ENCODE peak calls at places on chromosomes 4 and X, in seven cellular contexts. One of them, this sample, is unnamed.

GRCh38 chr4:20456416-20456815 is 204.7 kb downstream of the SLIT2 start:
- DNase-seq in vagina: no peak
- DNase-seq in GM23338: peak; percentile 8
- DNase-seq in prostate gland: no peak
- DNase-seq in HL-60: no peak
- DNase-seq in suprapubic skin: no peak
- DNase-seq in transverse colon: no peak
- DNase-seq in this sample: no peak

GRCh38 chrX:154351183-154352011 is 23.0 kb downstream of the FLNA start:
- DNase-seq in vagina: no peak
- DNase-seq in GM23338: no peak
- DNase-seq in prostate gland: no peak
- DNase-seq in HL-60: peak; percentile 24
- DNase-seq in suprapubic skin: no peak
- DNase-seq in transverse colon: peak; percentile 71
- DNase-seq in this sample: no peak

GRCh38 chr4:84920591-84920990 is 45.9 kb downstream of the WDFY3 start:
- DNase-seq in vagina: no peak
- DNase-seq in GM23338: no peak
- DNase-seq in prostate gland: no peak
- DNase-seq in HL-60: peak; percentile 26
- DNase-seq in suprapubic skin: no peak
- DNase-seq in transverse colon: no peak
- DNase-seq in this sample: no peak

GRCh38 chrX:22021721-22022120 is 10.4 kb upstream of the PHEX start:
- DNase-seq in vagina: no peak
- DNase-seq in GM23338: no peak
- DNase-seq in prostate gland: no peak
- DNase-seq in HL-60: no peak
- DNase-seq in suprapubic skin: no peak
- DNase-seq in transverse colon: no peak
- DNase-seq in this sample: no peak

GRCh38 chr4:61200991-61201526 is 933 bp downstream of the ADGRL3 start:
- DNase-seq in vagina: no peak
- DNase-seq in GM23338: peak; percentile 74
- DNase-seq in prostate gland: no peak
- DNase-seq in HL-60: peak; percentile 12
- DNase-seq in suprapubic skin: no peak
- DNase-seq in transverse colon: no peak
- DNase-seq in this sample: no peak

GRCh38 chr4:6771229-6771671 is 11.3 kb upstream of the KIAA0232 start:
- DNase-seq in vagina: no peak
- DNase-seq in GM23338: no peak
- DNase-seq in prostate gland: no peak
- DNase-seq in HL-60: no peak
- DNase-seq in suprapubic skin: peak; percentile 73
- DNase-seq in transverse colon: no peak
- DNase-seq in this sample: no peak

GRCh38 chr4:188854451-188854850 is 715.2 kb downstream of the TRIML1 start:
- DNase-seq in vagina: no peak
- DNase-seq in GM23338: no peak
- DNase-seq in prostate gland: no peak
- DNase-seq in HL-60: no peak
- DNase-seq in suprapubic skin: no peak
- DNase-seq in transverse colon: no peak
- DNase-seq in this sample: no peak

GRCh38 chr4:65646136-65646535 is 24.2 kb downstream of the EPHA5 start:
- DNase-seq in vagina: no peak
- DNase-seq in GM23338: no peak
- DNase-seq in prostate gland: no peak
- DNase-seq in HL-60: no peak
- DNase-seq in suprapubic skin: no peak
- DNase-seq in transverse colon: no peak
- DNase-seq in this sample: no peak

GRCh38 chr4:153211986-153212720 is 7.9 kb downstream of the TRIM2 start:
- DNase-seq in vagina: no peak
- DNase-seq in GM23338: no peak
- DNase-seq in prostate gland: no peak
- DNase-seq in HL-60: no peak
- DNase-seq in suprapubic skin: no peak
- DNase-seq in transverse colon: no peak
- DNase-seq in this sample: no peak

GRCh38 chr4:188719794-188720193 is 580.6 kb downstream of the TRIML1 start:
- DNase-seq in vagina: no peak
- DNase-seq in GM23338: peak; percentile 7
- DNase-seq in prostate gland: no peak
- DNase-seq in HL-60: no peak
- DNase-seq in suprapubic skin: no peak
- DNase-seq in transverse colon: no peak
- DNase-seq in this sample: no peak

GRCh38 chr4:99915449-99915848 is 21.2 kb upstream of the LAMTOR3 start:
- DNase-seq in vagina: no peak
- DNase-seq in GM23338: no peak
- DNase-seq in prostate gland: no peak
- DNase-seq in HL-60: no peak
- DNase-seq in suprapubic skin: no peak
- DNase-seq in transverse colon: no peak
- DNase-seq in this sample: no peak

GRCh38 chr4:6999172-7000086 is 43.7 kb upstream of the TADA2B start:
- DNase-seq in vagina: no peak
- DNase-seq in GM23338: no peak
- DNase-seq in prostate gland: no peak
- DNase-seq in HL-60: peak; percentile 73
- DNase-seq in suprapubic skin: no peak
- DNase-seq in transverse colon: no peak
- DNase-seq in this sample: no peak

GRCh38 chr4:78477276-78477675 is 74.3 kb upstream of the ANXA3 start:
- DNase-seq in vagina: no peak
- DNase-seq in GM23338: no peak
- DNase-seq in prostate gland: no peak
- DNase-seq in HL-60: no peak
- DNase-seq in suprapubic skin: no peak
- DNase-seq in transverse colon: no peak
- DNase-seq in this sample: no peak

GRCh38 chr4:87529187-87529586 is at the start of gene SPARCL1:
- DNase-seq in vagina: no peak
- DNase-seq in GM23338: peak; percentile 23
- DNase-seq in prostate gland: peak; percentile 29
- DNase-seq in HL-60: no peak
- DNase-seq in suprapubic skin: no peak
- DNase-seq in transverse colon: peak; percentile 10
- DNase-seq in this sample: no peak

GRCh38 chr4:88866862-88867550 is 169.4 kb upstream of the NAP1L5 start:
- DNase-seq in vagina: no peak
- DNase-seq in GM23338: no peak
- DNase-seq in prostate gland: no peak
- DNase-seq in HL-60: no peak
- DNase-seq in suprapubic skin: no peak
- DNase-seq in transverse colon: no peak
- DNase-seq in this sample: no peak

GRCh38 chr4:74661427-74662171 is 132.7 kb downstream of the BTC start:
- DNase-seq in vagina: no peak
- DNase-seq in GM23338: no peak
- DNase-seq in prostate gland: no peak
- DNase-seq in HL-60: no peak
- DNase-seq in suprapubic skin: no peak
- DNase-seq in transverse colon: no peak
- DNase-seq in this sample: no peak

GRCh38 chrX:31130457-31131215 is 58.8 kb upstream of the FTHL17 start:
- DNase-seq in vagina: no peak
- DNase-seq in GM23338: no peak
- DNase-seq in prostate gland: no peak
- DNase-seq in HL-60: no peak
- DNase-seq in suprapubic skin: no peak
- DNase-seq in transverse colon: no peak
- DNase-seq in this sample: no peak

GRCh38 chrX:31127716-31128115 is 55.9 kb upstream of the FTHL17 start:
- DNase-seq in vagina: no peak
- DNase-seq in GM23338: no peak
- DNase-seq in prostate gland: no peak
- DNase-seq in HL-60: no peak
- DNase-seq in suprapubic skin: no peak
- DNase-seq in transverse colon: no peak
- DNase-seq in this sample: no peak

GRCh38 chrX:31136144-31136572 is 64.3 kb upstream of the FTHL17 start:
- DNase-seq in vagina: no peak
- DNase-seq in GM23338: no peak
- DNase-seq in prostate gland: no peak
- DNase-seq in HL-60: no peak
- DNase-seq in suprapubic skin: no peak
- DNase-seq in transverse colon: no peak
- DNase-seq in this sample: no peak

GRCh38 chrX:31128849-31129248 is 57.0 kb upstream of the FTHL17 start:
- DNase-seq in vagina: no peak
- DNase-seq in GM23338: no peak
- DNase-seq in prostate gland: no peak
- DNase-seq in HL-60: no peak
- DNase-seq in suprapubic skin: no peak
- DNase-seq in transverse colon: no peak
- DNase-seq in this sample: no peak

DNA sequence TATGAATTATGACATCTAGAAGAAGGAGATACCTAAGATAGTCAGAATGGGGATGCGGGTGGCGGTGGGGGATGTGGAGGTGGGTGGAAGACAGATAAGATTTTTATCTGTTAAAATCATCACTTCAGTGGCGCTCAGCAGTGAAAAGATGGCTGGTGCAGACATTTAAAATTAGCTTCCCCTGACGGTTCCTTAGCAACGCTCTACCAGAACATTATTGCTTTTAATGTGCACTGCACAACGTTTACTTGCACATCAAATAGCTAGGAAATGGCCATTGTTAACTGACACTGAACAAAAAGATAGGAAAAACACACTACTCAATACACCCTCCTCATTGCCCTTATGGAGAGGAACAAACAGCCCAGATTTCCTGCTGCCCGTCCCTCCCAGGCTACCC is 61.0 kb upstream of the FTHL17 start:
- DNase-seq in vagina: no peak
- DNase-seq in GM23338: no peak
- DNase-seq in prostate gland: no peak
- DNase-seq in HL-60: no peak
- DNase-seq in suprapubic skin: no peak
- DNase-seq in transverse colon: no peak
- DNase-seq in this sample: no peak
- TF ChIP-seq CTCF in vagina: no peak
- TF ChIP-seq CTCF in GM23338: no peak
- TF ChIP-seq CTCF in prostate gland: no peak
- TF ChIP-seq CTCF in HL-60: no peak
- TF ChIP-seq CTCF in suprapubic skin: no peak
- TF ChIP-seq CTCF in transverse colon: no peak
- TF ChIP-seq CTCF in this sample: no peak

GRCh38 chr4:38078590-38079381 is 118.6 kb downstream of the PTTG2 start:
- DNase-seq in vagina: no peak
- DNase-seq in GM23338: no peak
- DNase-seq in prostate gland: no peak
- DNase-seq in HL-60: no peak
- DNase-seq in suprapubic skin: no peak
- DNase-seq in transverse colon: peak; percentile 63
- DNase-seq in this sample: no peak
- TF ChIP-seq POLR2AphosphoS5 in vagina: no peak
- TF ChIP-seq POLR2AphosphoS5 in GM23338: no peak
- TF ChIP-seq POLR2AphosphoS5 in prostate gland: peak; percentile 11
- TF ChIP-seq POLR2AphosphoS5 in HL-60: no peak
- TF ChIP-seq POLR2AphosphoS5 in suprapubic skin: no peak
- TF ChIP-seq POLR2AphosphoS5 in transverse colon: no peak
- TF ChIP-seq POLR2AphosphoS5 in this sample: no peak

DNA sequence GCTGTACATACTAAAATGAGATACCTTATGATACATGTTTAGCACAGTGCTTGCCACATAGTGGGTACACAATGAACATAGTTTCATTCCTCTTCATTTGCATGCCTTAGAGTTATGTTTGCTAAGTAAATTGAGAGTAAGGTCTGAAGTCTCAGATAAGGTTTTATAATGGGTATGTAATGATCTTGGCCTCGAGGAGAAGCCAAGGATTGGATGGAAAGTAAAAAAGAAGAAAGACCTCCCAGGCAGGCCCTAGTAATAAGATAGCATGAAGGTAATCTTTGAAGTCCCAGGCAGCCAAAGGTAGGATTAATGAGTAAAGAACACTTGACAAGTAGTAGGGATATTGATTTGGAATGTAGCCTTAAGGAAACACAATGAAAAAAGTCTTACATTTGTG is 55.8 kb upstream of the TSPAN7 start:
- DNase-seq in vagina: no peak
- DNase-seq in GM23338: no peak
- DNase-seq in prostate gland: no peak
- DNase-seq in HL-60: no peak
- DNase-seq in suprapubic skin: no peak
- DNase-seq in transverse colon: no peak
- DNase-seq in this sample: no peak
- TF ChIP-seq CTCF in vagina: no peak
- TF ChIP-seq CTCF in GM23338: no peak
- TF ChIP-seq CTCF in prostate gland: no peak
- TF ChIP-seq CTCF in HL-60: no peak
- TF ChIP-seq CTCF in suprapubic skin: no peak
- TF ChIP-seq CTCF in transverse colon: no peak
- TF ChIP-seq CTCF in this sample: no peak

DNA sequence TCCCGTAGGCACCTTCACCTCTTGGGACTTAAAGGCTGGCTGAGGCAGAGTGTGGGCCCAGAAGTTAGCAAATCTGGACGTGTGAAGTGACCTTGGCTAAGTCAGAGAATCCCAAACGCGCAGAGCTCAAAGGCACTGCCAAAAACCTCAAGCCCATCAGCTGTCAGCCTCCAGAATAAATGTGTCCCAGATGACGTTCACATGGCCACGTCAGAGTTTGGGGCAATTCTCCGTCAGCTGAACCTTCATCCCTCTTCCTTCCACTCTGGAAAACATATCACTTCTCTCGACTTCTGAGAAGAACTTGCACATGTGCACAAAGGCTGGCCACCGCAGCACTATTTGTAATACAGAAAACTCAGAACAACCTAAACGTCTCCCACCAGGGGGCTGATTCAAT is 35.7 kb upstream of the APLN start:
- DNase-seq in vagina: no peak
- DNase-seq in GM23338: no peak
- DNase-seq in prostate gland: no peak
- DNase-seq in HL-60: no peak
- DNase-seq in suprapubic skin: no peak
- DNase-seq in transverse colon: no peak
- DNase-seq in this sample: no peak
- TF ChIP-seq POLR2AphosphoS5 in vagina: no peak
- TF ChIP-seq POLR2AphosphoS5 in GM23338: no peak
- TF ChIP-seq POLR2AphosphoS5 in prostate gland: no peak
- TF ChIP-seq POLR2AphosphoS5 in HL-60: no peak
- TF ChIP-seq POLR2AphosphoS5 in suprapubic skin: no peak
- TF ChIP-seq POLR2AphosphoS5 in transverse colon: no peak
- TF ChIP-seq POLR2AphosphoS5 in this sample: no peak

GRCh38 chrX:57451426-57452020 is 140.3 kb upstream of the ZXDB start:
- DNase-seq in vagina: no peak
- DNase-seq in GM23338: no peak
- DNase-seq in prostate gland: no peak
- DNase-seq in HL-60: no peak
- DNase-seq in suprapubic skin: no peak
- DNase-seq in transverse colon: no peak
- DNase-seq in this sample: no peak

DNA sequence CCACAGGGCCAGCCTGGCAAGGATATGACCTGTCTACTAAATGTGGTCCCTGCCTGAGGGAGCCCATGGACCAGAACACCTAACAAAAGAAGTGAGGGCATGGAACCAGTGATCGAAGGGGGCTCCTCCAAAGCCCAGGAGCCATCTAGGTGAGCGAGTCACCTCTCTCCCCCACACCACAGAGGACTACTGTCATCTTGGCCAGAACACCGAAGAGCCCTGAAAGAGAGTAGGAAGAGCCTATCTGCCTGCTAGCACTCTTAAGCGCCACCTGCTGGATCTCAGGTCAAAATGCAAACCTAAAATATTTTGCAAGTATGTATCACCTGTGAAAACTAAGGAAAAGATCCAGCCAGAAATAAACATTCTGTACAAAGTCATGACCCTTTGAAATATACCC is 137.9 kb upstream of the ZXDB start:
- DNase-seq in vagina: no peak
- DNase-seq in GM23338: peak; percentile 54
- DNase-seq in prostate gland: no peak
- DNase-seq in HL-60: peak; percentile 1
- DNase-seq in suprapubic skin: no peak
- DNase-seq in transverse colon: no peak
- DNase-seq in this sample: no peak
- TF ChIP-seq CTCF in vagina: no peak
- TF ChIP-seq CTCF in GM23338: peak; percentile 57
- TF ChIP-seq CTCF in prostate gland: peak; percentile 19
- TF ChIP-seq CTCF in HL-60: peak; percentile 12
- TF ChIP-seq CTCF in suprapubic skin: no peak
- TF ChIP-seq CTCF in transverse colon: peak; percentile 35
- TF ChIP-seq CTCF in this sample: no peak

This sample was measured in stomach.